ENCODE peak calls at places on chromosomes 16 and 17, in eight cellular contexts. One of them, this sample, is unnamed.

GRCh38 chr16:57938936-57939871 is 31.7 kb downstream of the CNGB1 start:
- DNase-seq in stimulated activated CD4-positive, alpha-beta T cell treated with anti-CD3 and anti-CD28 coated beads, Interleukin-1b, Interleukin-23, amount 100 ng/mL, for 1 hour: no peak
- DNase-seq in RPMI7951: peak; percentile 84
- DNase-seq in T-helper 1 cell: no peak
- DNase-seq in OCI-LY7: no peak
- DNase-seq in HEK293T: no peak
- DNase-seq in renal cortical epithelial cell: peak; percentile 73
- DNase-seq in effector CD8-positive, alpha-beta T cell: no peak
- DNase-seq in this sample: no peak

GRCh38 chr17:12647023-12647422 is 18.7 kb upstream of the MYOCD start:
- DNase-seq in effector CD8-positive, alpha-beta T cell: no peak
- DNase-seq in T-helper 1 cell: no peak
- DNase-seq in RPMI7951: no peak
- DNase-seq in renal cortical epithelial cell: no peak
- DNase-seq in OCI-LY7: no peak
- DNase-seq in stimulated activated CD4-positive, alpha-beta T cell treated with anti-CD3 and anti-CD28 coated beads, Interleukin-1b, Interleukin-23, amount 100 ng/mL, for 1 hour: no peak
- DNase-seq in HEK293T: no peak
- DNase-seq in this sample: no peak

GRCh38 chr17:66348605-66349165 is 46.3 kb downstream of the PRKCA start:
- DNase-seq in OCI-LY7: no peak
- DNase-seq in stimulated activated CD4-positive, alpha-beta T cell treated with anti-CD3 and anti-CD28 coated beads, Interleukin-1b, Interleukin-23, amount 100 ng/mL, for 1 hour: no peak
- DNase-seq in renal cortical epithelial cell: peak; percentile 91
- DNase-seq in RPMI7951: peak; percentile 74
- DNase-seq in HEK293T: peak; percentile 63
- DNase-seq in effector CD8-positive, alpha-beta T cell: no peak
- DNase-seq in T-helper 1 cell: no peak
- DNase-seq in this sample: no peak

GRCh38 chr16:85584192-85584757 is 28.8 kb upstream of the GSE1 start:
- DNase-seq in RPMI7951: no peak
- DNase-seq in renal cortical epithelial cell: no peak
- DNase-seq in OCI-LY7: no peak
- DNase-seq in effector CD8-positive, alpha-beta T cell: no peak
- DNase-seq in stimulated activated CD4-positive, alpha-beta T cell treated with anti-CD3 and anti-CD28 coated beads, Interleukin-1b, Interleukin-23, amount 100 ng/mL, for 1 hour: no peak
- DNase-seq in T-helper 1 cell: no peak
- DNase-seq in HEK293T: no peak
- DNase-seq in this sample: no peak

GRCh38 chr17:77729587-77729986 is 228.9 kb upstream of the TNRC6C start:
- DNase-seq in T-helper 1 cell: no peak
- DNase-seq in effector CD8-positive, alpha-beta T cell: no peak
- DNase-seq in renal cortical epithelial cell: no peak
- DNase-seq in RPMI7951: no peak
- DNase-seq in OCI-LY7: no peak
- DNase-seq in stimulated activated CD4-positive, alpha-beta T cell treated with anti-CD3 and anti-CD28 coated beads, Interleukin-1b, Interleukin-23, amount 100 ng/mL, for 1 hour: no peak
- DNase-seq in HEK293T: no peak
- DNase-seq in this sample: no peak

GRCh38 chr16:12413393-12413792 is 390.3 kb downstream of the CPPED1 start:
- DNase-seq in RPMI7951: no peak
- DNase-seq in OCI-LY7: no peak
- DNase-seq in effector CD8-positive, alpha-beta T cell: no peak
- DNase-seq in T-helper 1 cell: no peak
- DNase-seq in HEK293T: no peak
- DNase-seq in stimulated activated CD4-positive, alpha-beta T cell treated with anti-CD3 and anti-CD28 coated beads, Interleukin-1b, Interleukin-23, amount 100 ng/mL, for 1 hour: no peak
- DNase-seq in renal cortical epithelial cell: no peak
- DNase-seq in this sample: no peak

GRCh38 chr16:67915831-67916723 is 15.6 kb downstream of the CTRL start:
- DNase-seq in T-helper 1 cell: no peak
- DNase-seq in OCI-LY7: no peak
- DNase-seq in effector CD8-positive, alpha-beta T cell: no peak
- DNase-seq in stimulated activated CD4-positive, alpha-beta T cell treated with anti-CD3 and anti-CD28 coated beads, Interleukin-1b, Interleukin-23, amount 100 ng/mL, for 1 hour: no peak
- DNase-seq in renal cortical epithelial cell: no peak
- DNase-seq in RPMI7951: no peak
- DNase-seq in HEK293T: no peak
- DNase-seq in this sample: no peak

GRCh38 chr16:84040823-84041391 is 1.7 kb downstream of the SLC38A8 start:
- DNase-seq in T-helper 1 cell: no peak
- DNase-seq in renal cortical epithelial cell: peak; percentile 28
- DNase-seq in RPMI7951: peak; percentile 85
- DNase-seq in OCI-LY7: no peak
- DNase-seq in stimulated activated CD4-positive, alpha-beta T cell treated with anti-CD3 and anti-CD28 coated beads, Interleukin-1b, Interleukin-23, amount 100 ng/mL, for 1 hour: no peak
- DNase-seq in HEK293T: no peak
- DNase-seq in effector CD8-positive, alpha-beta T cell: no peak
- DNase-seq in this sample: no peak